ENCODE peak calls at places on chromosomes 16 and 17, in eight cellular contexts. V is sigmoid colon, W is suprapubic skin, E is endothelial cell of umbilical vein, J is SK-N-SH, L is stomach, Z is GM23338, M is Panc1. R is an unnamed sample. For H3K4me1, the result is how much of the 10 kb centered on the place peaks cover.

GRCh38 chr16:84483882-84484565 is 20.4 kb downstream of the MEAK7 start:
- DNase-seq in E (no peak), M (no peak), Z (no peak), L (peak), V (no peak), J (no peak), W (no peak), R (no peak)

GRCh38 chr16:30546115-30546514 is 11.5 kb upstream of the ZNF747 start:
- DNase-seq in E (no peak), W (no peak), Z (no peak), J (no peak), V (no peak), L (no peak), M (no peak), R (no peak)

GRCh38 chr17:7063518-7064094 is 16.4 kb downstream of the CLEC10A start:
- DNase-seq in E (no peak), W (no peak), Z (no peak), J (no peak), L (no peak), V (no peak), M (no peak), R (no peak)

GRCh38 chr16:12992066-12992465 is 90.7 kb downstream of the SHISA9 start:
- DNase-seq in V (no peak), M (no peak), W (no peak), Z (no peak), J (no peak), E (no peak), L (no peak), R (no peak)

GRCh38 chr17:79072544-79072943 is 2.1 kb upstream of the ENGASE start:
- DNase-seq in J (no peak), E (no peak), Z (no peak), L (no peak), W (no peak), V (peak), M (no peak), R (no peak)

GRCh38 chr17:11244781-11245180 is 3.8 kb downstream of the SHISA6 start:
- DNase-seq in L (no peak), M (no peak), Z (no peak), V (no peak), W (no peak), J (no peak), E (no peak), R (no peak)

GRCh38 chr16:50025544-50025931 is 513 bp downstream of the CNEP1R1 start:
- DNase-seq in Z (no peak), E (no peak), J (no peak), W (peak), M (no peak), L (no peak), V (no peak), R (no peak)

GRCh38 chr17:2837147-2837561 is 40.9 kb downstream of the RAP1GAP2 start:
- DNase-seq in Z (peak), V (no peak), M (no peak), J (no peak), E (no peak), L (no peak), W (no peak), R (no peak)

GRCh38 chr17:80491478-80492342 is 15.3 kb upstream of the NPTX1 start:
- DNase-seq in V (no peak), W (no peak), E (no peak), M (no peak), Z (peak), J (peak), L (no peak), R (no peak)

GRCh38 chr16:17302213-17302612 is 168.5 kb downstream of the XYLT1 start:
- DNase-seq in Z (no peak), J (no peak), L (no peak), E (no peak), M (no peak), W (no peak), V (no peak), R (no peak)

GRCh38 chr16:19898924-19899604 is 14.4 kb upstream of the GPRC5B start:
- DNase-seq in E (peak), V (no peak), L (peak), J (peak), M (peak), Z (peak), W (no peak), R (peak)

GRCh38 chr16:17396762-17397498 is 73.8 kb downstream of the XYLT1 start:
- DNase-seq in Z (no peak), W (no peak), V (no peak), J (peak), L (peak), M (no peak), E (peak), R (peak)

GRCh38 chr16:12729448-12729847 is 74.2 kb downstream of the CPPED1 start:
- DNase-seq in J (no peak), Z (no peak), V (no peak), L (no peak), E (peak), M (no peak), W (no peak), R (no peak)

GRCh38 chr16:55555436-55555835 is 11.0 kb upstream of the CAPNS2 start:
- DNase-seq in M (no peak), J (no peak), V (no peak), Z (no peak), E (no peak), L (no peak), W (no peak), R (no peak)

GRCh38 chr16:7646831-7647230 is 314.2 kb downstream of the RBFOX1 start:
- DNase-seq in V (no peak), W (no peak), E (no peak), M (no peak), J (no peak), Z (no peak), L (no peak), R (no peak)

GRCh38 chr16:25605381-25605780 is 86.4 kb upstream of the HS3ST4 start:
- DNase-seq in M (no peak), W (no peak), L (no peak), Z (no peak), V (no peak), E (no peak), J (no peak), R (no peak)

GRCh38 chr16:49663081-49664057 is 192.5 kb downstream of the ZNF423 start:
- DNase-seq in E (no peak), J (peak), Z (no peak), W (no peak), L (no peak), M (no peak), V (no peak), R (no peak)

GRCh38 chr16:84738255-84739038 is 38.6 kb downstream of the USP10 start:
- DNase-seq in J (peak), V (peak), M (peak), E (peak), W (no peak), Z (peak), L (peak), R (peak)

GRCh38 chr17:66444001-66444400 is 141.6 kb downstream of the PRKCA start:
- DNase-seq in Z (no peak), J (no peak), W (no peak), E (no peak), L (no peak), V (no peak), M (no peak), R (no peak)

GRCh38 chr17:16878547-16879100 is 93.3 kb downstream of the TNFRSF13B start:
- DNase-seq in M (no peak), Z (no peak), L (peak), E (no peak), J (no peak), W (no peak), V (no peak), R (no peak)

GRCh38 chr17:74842599-74843351 is 16.9 kb downstream of the GRIN2C start:
- DNase-seq in E (peak), M (no peak), L (peak), J (peak), V (no peak), Z (peak), W (no peak), R (peak)

GRCh38 chr17:35588196-35588920 is 1.2 kb downstream of the AP2B1 start:
- DNase-seq in L (no peak), M (peak), Z (peak), W (no peak), E (peak), V (no peak), J (no peak), R (no peak)

GRCh38 chr16:27406729-27407128 is 4.8 kb downstream of the IL21R start:
- DNase-seq in L (no peak), V (no peak), J (no peak), Z (no peak), W (no peak), M (no peak), E (no peak), R (no peak)

GRCh38 chr16:48110982-48111381 is 44.8 kb downstream of the ABCC12 start:
- DNase-seq in W (no peak), Z (no peak), J (no peak), V (no peak), E (no peak), M (no peak), L (no peak), R (no peak)

GRCh38 chr16:53898993-53899392 is 195.0 kb downstream of the FTO start:
- DNase-seq in M (no peak), W (no peak), V (no peak), L (no peak), Z (no peak), J (no peak), E (no peak), R (no peak)

GRCh38 chr17:79931517-79932309 is 92.5 kb upstream of the CBX4 start:
- DNase-seq in M (no peak), J (no peak), V (no peak), L (no peak), W (no peak), Z (no peak), E (no peak), R (no peak)

GRCh38 chr17:44830359-44831269 is 527 bp upstream of the GJC1 start:
- DNase-seq in E (peak), Z (peak), V (peak), M (no peak), W (no peak), J (no peak), L (no peak), R (no peak)

GRCh38 chr16:89322381-89323119 is 105.0 kb downstream of the ZNF778 start:
- DNase-seq in V (peak), E (peak), W (peak), J (peak), L (no peak), Z (peak), M (no peak), R (no peak)

GRCh38 chr16:62256406-62256805 is 220.2 kb upstream of the CDH8 start:
- DNase-seq in L (no peak), W (no peak), V (no peak), Z (peak), E (no peak), J (peak), M (no peak), R (no peak)

DNA sequence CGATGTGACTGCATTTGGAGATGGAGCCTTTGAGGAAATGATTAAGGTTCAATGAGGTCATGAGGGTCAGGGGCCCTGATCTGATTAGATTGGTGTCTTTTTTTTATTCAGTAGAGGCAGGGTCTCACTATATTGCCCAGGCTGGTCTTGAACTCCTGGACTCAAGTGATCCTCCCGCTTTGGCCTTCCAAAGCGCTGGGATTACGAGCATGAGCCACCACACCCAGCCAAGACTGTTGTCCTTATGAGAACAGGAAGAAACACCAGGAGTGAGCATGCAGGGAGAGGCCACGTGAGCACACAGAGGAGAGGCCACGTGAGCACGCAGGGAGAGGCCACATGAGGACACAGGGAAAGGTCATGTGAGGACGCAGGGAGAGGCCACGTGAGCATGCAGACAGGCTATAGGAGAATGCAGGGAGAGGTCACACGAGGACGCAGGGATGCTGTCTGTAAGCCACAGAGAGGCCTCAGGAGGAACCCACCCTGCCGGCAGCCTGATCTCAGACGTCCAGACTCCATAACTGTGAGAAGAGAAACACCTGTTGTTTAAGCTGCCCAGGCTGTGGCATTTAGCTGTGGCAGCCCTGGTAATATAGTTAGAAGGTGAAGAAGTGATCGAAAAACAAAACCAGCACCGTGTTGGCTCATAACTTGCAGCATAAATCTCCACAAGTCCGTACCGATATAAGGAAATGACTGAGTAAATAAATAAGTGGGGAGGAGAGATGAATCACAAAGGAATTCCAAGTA is 14.5 kb upstream of the CSNK1D start:
- DNase-seq in M (peak), E (peak), J (no peak), L (peak), Z (no peak), V (peak), W (peak), R (peak)
- H3K4me1 ChIP-seq in M (under half), E (under half), J (under half), L (under half), Z (under half), V (under half), W (under half), R (under half)

GRCh38 chr16:67111951-67112444 is 2.3 kb downstream of the PHAF1 start:
- DNase-seq in J (no peak), M (no peak), E (no peak), W (no peak), V (no peak), L (no peak), Z (no peak), R (no peak)

GRCh38 chr16:67108489-67108888 is 1.3 kb upstream of the PHAF1 start:
- DNase-seq in Z (no peak), V (no peak), J (no peak), W (no peak), L (no peak), M (no peak), E (no peak), R (no peak)

GRCh38 chr16:67109407-67110135 is at the start of gene PHAF1:
- DNase-seq in J (peak), E (peak), V (peak), L (peak), W (peak), Z (peak), M (no peak), R (peak)

GRCh38 chr16:67110136-67110847 is 551 bp downstream of the PHAF1 start:
- DNase-seq in E (no peak), J (no peak), V (no peak), W (no peak), M (no peak), L (no peak), Z (peak), R (no peak)

GRCh38 chr16:67108931-67109406 is 772 bp upstream of the PHAF1 start:
- DNase-seq in L (no peak), W (no peak), E (no peak), M (no peak), J (no peak), Z (no peak), V (no peak), R (peak)
- TF ChIP-seq POLR2AphosphoS5 in L (no peak), W (no peak), E (no peak), M (no peak), J (no peak), Z (no peak), V (no peak), R (no peak)

DNA sequence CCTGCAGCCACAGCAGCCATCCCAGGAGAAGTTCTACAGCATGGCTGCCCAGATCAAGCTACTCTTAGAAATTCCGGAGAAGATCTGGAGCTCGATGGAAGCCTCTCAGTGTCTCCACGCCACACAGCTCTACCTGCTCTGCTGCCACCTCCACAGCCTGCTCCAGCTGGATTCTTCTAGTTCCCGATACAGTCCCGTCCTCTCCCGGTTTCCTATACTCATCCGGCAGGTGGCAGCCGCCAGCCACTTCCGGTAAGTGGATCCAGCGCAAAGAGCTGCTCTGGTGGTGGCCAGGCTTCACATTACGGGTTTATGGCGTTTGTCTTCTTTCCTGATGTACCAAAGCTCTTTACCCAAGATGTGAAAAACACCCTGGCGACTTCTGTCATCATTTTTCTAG is 3.6 kb downstream of the COG1 start:
- DNase-seq in J (no peak), V (peak), M (no peak), E (peak), Z (peak), W (no peak), L (peak), R (peak)
- TF ChIP-seq CTCF in J (no peak), V (peak), M (no peak), E (peak), Z (peak), W (no peak), L (no peak), R (peak)

GRCh38 chr17:76447931-76448652 is 4.9 kb downstream of the UBE2O start:
- DNase-seq in V (no peak), W (no peak), M (no peak), L (no peak), J (peak), E (no peak), Z (no peak), R (no peak)
- H3K4me1 ChIP-seq in V (under half), W (under half), M (half or more), L (under half), J (under half), E (under half), Z (half or more), R (under half)

GRCh38 chr16:11349599-11350276 is 4.5 kb downstream of the RMI2 start:
- DNase-seq in L (peak), V (peak), E (peak), Z (no peak), J (no peak), W (peak), M (no peak), R (peak)
- TF ChIP-seq POLR2AphosphoS5 in L (no peak), V (peak), E (no peak), Z (no peak), J (no peak), W (peak), M (no peak), R (peak)

DNA sequence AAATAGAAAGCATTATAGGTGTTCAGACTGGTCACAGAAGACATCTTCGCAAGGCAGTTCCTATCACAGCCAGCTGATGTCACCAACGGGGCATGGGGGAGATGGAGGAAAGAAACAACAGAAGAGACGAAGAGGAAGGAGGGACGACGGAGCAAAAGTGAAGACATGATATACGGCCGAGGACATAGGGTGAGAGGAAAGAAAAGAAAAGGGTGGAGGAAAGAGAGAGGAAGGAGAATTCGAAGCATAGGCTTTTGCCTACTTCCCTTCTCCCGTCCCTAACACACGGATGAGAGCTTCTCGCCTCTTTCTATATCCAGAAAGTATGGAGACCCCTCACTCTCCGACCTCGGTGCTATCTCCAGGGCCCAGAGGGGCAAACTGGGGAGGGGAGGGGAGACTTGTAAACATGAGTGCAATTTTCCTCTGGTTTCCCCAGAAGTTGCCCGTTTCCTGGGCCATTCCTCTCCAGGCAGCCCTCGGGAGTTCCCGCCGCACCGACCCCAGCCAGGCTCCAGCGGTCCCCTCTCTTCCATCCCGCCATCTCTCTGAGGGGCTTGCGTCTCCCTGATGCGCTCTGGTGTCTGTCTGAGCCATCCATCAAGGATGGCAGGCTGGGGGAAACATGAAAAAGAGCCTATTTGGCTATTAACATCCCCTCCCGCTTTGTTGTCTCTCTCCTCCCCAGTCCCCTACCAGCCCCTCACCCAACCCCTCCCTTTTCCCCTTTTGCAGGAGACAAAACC is 26.0 kb downstream of the COPZ2 start:
- DNase-seq in V (no peak), W (no peak), L (peak), J (peak), E (peak), M (peak), Z (peak), R (no peak)
- TF ChIP-seq CTCF in V (no peak), W (peak), L (no peak), J (peak), E (peak), M (peak), Z (peak), R (peak)

GRCh38 chr16:57141822-57142631 is 43.8 kb downstream of the PSME3IP1 start:
- DNase-seq in L (no peak), J (peak), Z (no peak), W (peak), M (no peak), E (no peak), V (peak), R (no peak)

GRCh38 chr16:57144027-57144426 is 41.8 kb downstream of the PSME3IP1 start:
- DNase-seq in L (no peak), E (no peak), J (no peak), Z (no peak), W (no peak), V (peak), M (no peak), R (no peak)

GRCh38 chr16:57140866-57141668 is 44.8 kb downstream of the PSME3IP1 start:
- DNase-seq in E (no peak), V (peak), M (no peak), L (no peak), J (peak), Z (no peak), W (peak), R (no peak)

GRCh38 chr16:57145046-57145963 is 40.5 kb downstream of the PSME3IP1 start:
- DNase-seq in E (peak), W (no peak), L (no peak), M (no peak), V (peak), Z (no peak), J (no peak), R (no peak)

GRCh38 chr16:57143125-57143965 is 42.5 kb downstream of the PSME3IP1 start:
- DNase-seq in W (peak), L (no peak), J (no peak), M (no peak), V (peak), E (no peak), Z (no peak), R (no peak)
- H3K4me1 ChIP-seq in W (half or more), L (under half), J (half or more), M (under half), V (under half), E (half or more), Z (under half), R (under half)

GRCh38 chr16:1317479-1318267 is 8.2 kb downstream of the UBE2I start:
- DNase-seq in W (no peak), M (no peak), J (no peak), E (no peak), V (no peak), L (no peak), Z (no peak), R (no peak)
- TF ChIP-seq POLR2AphosphoS5 in W (no peak), M (no peak), J (no peak), E (no peak), V (no peak), L (no peak), Z (no peak), R (no peak)